ENCODE peak calls at places on chromosome 20, in five cellular contexts. One of them, this sample, is unnamed. For H3K4me1, the result is how much of the 10 kb centered on the place peaks cover.

GRCh38 chr20:11851646-11852045 is 66.0 kb upstream of the BTBD3 start:
- DNase-seq in upper lobe of right lung: no peak
- DNase-seq in A549: no peak
- DNase-seq in psoas muscle: no peak
- DNase-seq in fibroblast of lung: no peak
- DNase-seq in this sample: no peak

GRCh38 chr20:11001767-11002540 is 328.2 kb upstream of the JAG1 start:
- DNase-seq in upper lobe of right lung: no peak
- DNase-seq in A549: peak
- DNase-seq in psoas muscle: peak
- DNase-seq in fibroblast of lung: peak
- DNase-seq in this sample: no peak

GRCh38 chr20:20690676-20691476 is 21.6 kb downstream of the RALGAPA2 start:
- DNase-seq in upper lobe of right lung: no peak
- DNase-seq in A549: no peak
- DNase-seq in psoas muscle: no peak
- DNase-seq in fibroblast of lung: no peak
- DNase-seq in this sample: no peak

GRCh38 chr20:46594725-46595124 is 44.3 kb upstream of the OCSTAMP start:
- DNase-seq in upper lobe of right lung: no peak
- DNase-seq in A549: no peak
- DNase-seq in psoas muscle: no peak
- DNase-seq in fibroblast of lung: no peak
- DNase-seq in this sample: no peak

GRCh38 chr20:47066484-47067270 is 172.0 kb downstream of the EYA2 start:
- DNase-seq in upper lobe of right lung: no peak
- DNase-seq in A549: no peak
- DNase-seq in psoas muscle: no peak
- DNase-seq in fibroblast of lung: peak
- DNase-seq in this sample: no peak

GRCh38 chr20:60011512-60012507 is 53.6 kb downstream of the CDH26 start:
- DNase-seq in upper lobe of right lung: no peak
- DNase-seq in A549: no peak
- DNase-seq in psoas muscle: peak
- DNase-seq in fibroblast of lung: no peak
- DNase-seq in this sample: no peak

GRCh38 chr20:6708010-6708409 is 59.5 kb upstream of the BMP2 start:
- DNase-seq in upper lobe of right lung: peak
- DNase-seq in A549: no peak
- DNase-seq in psoas muscle: peak
- DNase-seq in fibroblast of lung: peak
- DNase-seq in this sample: no peak

GRCh38 chr20:13102237-13102636 is 93.5 kb downstream of the SPTLC3 start:
- DNase-seq in upper lobe of right lung: no peak
- DNase-seq in A549: no peak
- DNase-seq in psoas muscle: no peak
- DNase-seq in fibroblast of lung: no peak
- DNase-seq in this sample: no peak

GRCh38 chr20:20432618-20433286 is 64.8 kb downstream of the INSM1 start:
- DNase-seq in upper lobe of right lung: no peak
- DNase-seq in A549: no peak
- DNase-seq in psoas muscle: no peak
- DNase-seq in fibroblast of lung: no peak
- DNase-seq in this sample: no peak

GRCh38 chr20:32681175-32682084 is 7.7 kb upstream of the C20orf203 start:
- DNase-seq in upper lobe of right lung: no peak
- DNase-seq in A549: no peak
- DNase-seq in psoas muscle: no peak
- DNase-seq in fibroblast of lung: no peak
- DNase-seq in this sample: peak

GRCh38 chr20:13274311-13274965 is 53.4 kb downstream of the ISM1 start:
- DNase-seq in upper lobe of right lung: no peak
- DNase-seq in A549: no peak
- DNase-seq in psoas muscle: no peak
- DNase-seq in fibroblast of lung: no peak
- DNase-seq in this sample: no peak

GRCh38 chr20:12410783-12411182 is 493.1 kb downstream of the BTBD3 start:
- DNase-seq in upper lobe of right lung: no peak
- DNase-seq in A549: no peak
- DNase-seq in psoas muscle: no peak
- DNase-seq in fibroblast of lung: no peak
- DNase-seq in this sample: no peak

GRCh38 chr20:13397300-13397724 is 176.2 kb downstream of the ISM1 start:
- DNase-seq in upper lobe of right lung: no peak
- DNase-seq in A549: no peak
- DNase-seq in psoas muscle: no peak
- DNase-seq in fibroblast of lung: no peak
- DNase-seq in this sample: no peak

GRCh38 chr20:33459599-33459998 is 16.0 kb upstream of the SNTA1 start:
- DNase-seq in upper lobe of right lung: no peak
- DNase-seq in A549: no peak
- DNase-seq in psoas muscle: no peak
- DNase-seq in fibroblast of lung: no peak
- DNase-seq in this sample: no peak

GRCh38 chr20:51366155-51366886 is 176.2 kb downstream of the NFATC2 start:
- DNase-seq in upper lobe of right lung: no peak
- DNase-seq in A549: peak
- DNase-seq in psoas muscle: peak
- DNase-seq in fibroblast of lung: peak
- DNase-seq in this sample: no peak

GRCh38 chr20:50613438-50614169 is 77.7 kb downstream of the RIPOR3 start:
- DNase-seq in upper lobe of right lung: no peak
- DNase-seq in A549: no peak
- DNase-seq in psoas muscle: no peak
- DNase-seq in fibroblast of lung: no peak
- DNase-seq in this sample: no peak

GRCh38 chr20:47985092-47985850 is 200.0 kb upstream of the SULF2 start:
- DNase-seq in upper lobe of right lung: no peak
- DNase-seq in A549: peak
- DNase-seq in psoas muscle: no peak
- DNase-seq in fibroblast of lung: no peak
- DNase-seq in this sample: no peak

GRCh38 chr20:6744805-6745204 is 22.7 kb upstream of the BMP2 start:
- DNase-seq in upper lobe of right lung: no peak
- DNase-seq in A549: no peak
- DNase-seq in psoas muscle: no peak
- DNase-seq in fibroblast of lung: peak
- DNase-seq in this sample: no peak

GRCh38 chr20:3218307-3218988 is 9.2 kb downstream of the ITPA start:
- DNase-seq in upper lobe of right lung: peak
- DNase-seq in A549: peak
- DNase-seq in psoas muscle: peak
- DNase-seq in fibroblast of lung: peak
- DNase-seq in this sample: peak

GRCh38 chr20:12133553-12133952 is 215.9 kb downstream of the BTBD3 start:
- DNase-seq in upper lobe of right lung: no peak
- DNase-seq in A549: no peak
- DNase-seq in psoas muscle: no peak
- DNase-seq in fibroblast of lung: no peak
- DNase-seq in this sample: no peak

GRCh38 chr20:2349801-2350200 is 30.9 kb upstream of the TGM6 start:
- DNase-seq in upper lobe of right lung: no peak
- DNase-seq in A549: no peak
- DNase-seq in psoas muscle: no peak
- DNase-seq in fibroblast of lung: no peak
- DNase-seq in this sample: no peak

GRCh38 chr20:2937902-2938301 is 64.6 kb downstream of the PTPRA start:
- DNase-seq in upper lobe of right lung: no peak
- DNase-seq in A549: no peak
- DNase-seq in psoas muscle: no peak
- DNase-seq in fibroblast of lung: no peak
- DNase-seq in this sample: no peak

GRCh38 chr20:46709459-46710148 is at the start of gene SLC2A10:
- DNase-seq in upper lobe of right lung: peak
- DNase-seq in A549: no peak
- DNase-seq in psoas muscle: peak
- DNase-seq in fibroblast of lung: peak
- DNase-seq in this sample: peak

GRCh38 chr20:50455656-50456451 is 54.3 kb upstream of the PTPN1 start:
- DNase-seq in upper lobe of right lung: peak
- DNase-seq in A549: no peak
- DNase-seq in psoas muscle: no peak
- DNase-seq in fibroblast of lung: no peak
- DNase-seq in this sample: no peak

GRCh38 chr20:40802886-40803285 is 113.8 kb upstream of the MAFB start:
- DNase-seq in upper lobe of right lung: no peak
- DNase-seq in A549: no peak
- DNase-seq in psoas muscle: no peak
- DNase-seq in fibroblast of lung: no peak
- DNase-seq in this sample: no peak
- H3K4me1 ChIP-seq in upper lobe of right lung: under half
- H3K4me1 ChIP-seq in A549: under half
- H3K4me1 ChIP-seq in psoas muscle: under half
- H3K4me1 ChIP-seq in fibroblast of lung: under half
- H3K4me1 ChIP-seq in this sample: under half

GRCh38 chr20:31595380-31595653 is 9.8 kb upstream of the ID1 start:
- DNase-seq in upper lobe of right lung: no peak
- DNase-seq in A549: no peak
- DNase-seq in psoas muscle: no peak
- DNase-seq in fibroblast of lung: no peak
- DNase-seq in this sample: no peak

GRCh38 chr20:31594002-31594557 is 11.0 kb upstream of the ID1 start:
- DNase-seq in upper lobe of right lung: no peak
- DNase-seq in A549: no peak
- DNase-seq in psoas muscle: no peak
- DNase-seq in fibroblast of lung: no peak
- DNase-seq in this sample: no peak

GRCh38 chr20:31593221-31594001 is 11.7 kb upstream of the ID1 start:
- DNase-seq in upper lobe of right lung: peak
- DNase-seq in A549: peak
- DNase-seq in psoas muscle: no peak
- DNase-seq in fibroblast of lung: peak
- DNase-seq in this sample: no peak

GRCh38 chr20:31595654-31596411 is 9.3 kb upstream of the ID1 start:
- DNase-seq in upper lobe of right lung: peak
- DNase-seq in A549: peak
- DNase-seq in psoas muscle: peak
- DNase-seq in fibroblast of lung: peak
- DNase-seq in this sample: peak

DNA sequence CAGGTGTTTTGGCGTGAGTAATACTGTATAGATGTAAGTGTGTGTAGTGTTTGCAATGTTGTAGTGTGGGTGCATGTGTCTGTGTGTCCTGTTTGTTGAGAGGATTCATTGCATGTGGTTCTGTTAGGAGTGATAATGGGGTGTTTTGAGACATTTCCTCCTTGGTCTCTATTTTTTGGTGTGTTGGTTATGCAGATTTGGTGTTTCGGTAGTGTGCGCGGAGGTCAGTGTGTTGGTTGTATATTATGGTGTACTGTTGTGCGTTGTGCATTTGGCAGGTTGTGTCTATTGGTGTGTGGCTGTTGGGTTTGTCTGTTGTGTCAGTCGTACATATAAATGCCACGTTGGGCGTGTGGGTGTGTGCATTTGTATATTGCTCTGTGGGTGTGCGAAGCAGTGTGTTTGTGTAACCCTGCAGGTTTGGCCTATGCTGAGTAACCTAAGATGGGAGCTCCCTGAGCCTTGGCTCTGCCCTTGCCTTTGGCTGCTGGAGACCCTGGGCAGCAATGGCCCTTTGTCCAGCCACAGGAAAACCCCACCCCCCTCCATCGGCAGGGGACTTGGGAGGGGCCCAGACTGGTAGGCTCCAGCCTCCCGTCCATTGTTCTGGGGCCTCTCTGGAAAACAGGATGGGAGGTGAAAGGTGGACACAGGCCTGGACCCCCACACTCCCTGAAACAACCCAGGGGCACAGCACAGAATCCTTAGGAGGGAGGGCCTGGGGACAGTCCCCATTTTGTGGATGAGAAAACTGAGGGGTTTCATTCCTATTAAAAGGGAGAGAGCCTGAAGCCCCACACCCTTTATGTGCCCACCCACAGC is 10.3 kb upstream of the ID1 start:
- DNase-seq in upper lobe of right lung: no peak
- DNase-seq in A549: peak
- DNase-seq in psoas muscle: peak
- DNase-seq in fibroblast of lung: no peak
- DNase-seq in this sample: no peak
- H3K4me3 ChIP-seq in upper lobe of right lung: no peak
- H3K4me3 ChIP-seq in A549: peak
- H3K4me3 ChIP-seq in psoas muscle: no peak
- H3K4me3 ChIP-seq in fibroblast of lung: no peak
- H3K4me3 ChIP-seq in this sample: no peak

GRCh38 chr20:53581444-53582311 is 12.0 kb downstream of the ZNF217 start:
- DNase-seq in upper lobe of right lung: peak
- DNase-seq in A549: no peak
- DNase-seq in psoas muscle: no peak
- DNase-seq in fibroblast of lung: no peak
- DNase-seq in this sample: no peak

GRCh38 chr20:53579266-53579580 is 14.4 kb downstream of the ZNF217 start:
- DNase-seq in upper lobe of right lung: no peak
- DNase-seq in A549: no peak
- DNase-seq in psoas muscle: no peak
- DNase-seq in fibroblast of lung: no peak
- DNase-seq in this sample: no peak

GRCh38 chr20:53579581-53580375 is 13.9 kb downstream of the ZNF217 start:
- DNase-seq in upper lobe of right lung: no peak
- DNase-seq in A549: peak
- DNase-seq in psoas muscle: no peak
- DNase-seq in fibroblast of lung: peak
- DNase-seq in this sample: peak

GRCh38 chr20:53578492-53579222 is 15.0 kb downstream of the ZNF217 start:
- DNase-seq in upper lobe of right lung: no peak
- DNase-seq in A549: peak
- DNase-seq in psoas muscle: no peak
- DNase-seq in fibroblast of lung: peak
- DNase-seq in this sample: peak

DNA sequence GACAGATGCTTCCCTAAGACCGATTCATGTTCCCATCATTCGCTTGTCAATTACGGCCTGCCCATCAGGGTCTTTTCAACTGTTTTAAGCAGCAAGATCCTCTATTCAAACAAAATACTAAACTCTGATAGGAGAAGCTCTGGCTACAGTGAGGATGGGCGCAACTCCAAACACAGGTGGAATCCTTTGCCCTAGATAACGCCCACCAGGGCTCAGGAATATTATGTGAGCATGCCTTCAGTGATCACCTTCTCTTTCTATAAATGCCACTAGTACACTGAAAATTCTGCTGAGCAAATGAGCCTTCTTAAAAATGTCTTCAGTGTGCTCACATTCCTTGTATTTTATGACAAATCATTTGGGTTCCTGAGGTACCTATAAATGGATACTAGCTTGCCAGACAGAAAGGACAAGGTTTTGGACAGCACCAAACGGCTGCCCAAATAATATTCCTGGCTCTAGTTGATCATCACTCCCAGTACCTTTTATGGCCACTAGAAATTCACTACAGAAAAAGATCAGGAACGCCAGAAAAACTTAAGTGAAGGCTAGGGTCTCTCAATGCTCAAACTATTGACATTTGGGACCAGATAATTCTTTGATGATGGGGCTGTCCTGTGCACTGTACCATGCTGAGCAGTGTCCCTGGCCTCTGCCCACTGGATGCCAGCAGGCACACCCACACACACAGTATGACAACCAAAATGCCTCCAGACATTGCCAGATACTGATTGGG is 13.1 kb downstream of the ZNF217 start:
- DNase-seq in upper lobe of right lung: no peak
- DNase-seq in A549: no peak
- DNase-seq in psoas muscle: no peak
- DNase-seq in fibroblast of lung: no peak
- DNase-seq in this sample: no peak
- TF ChIP-seq CTCF in upper lobe of right lung: no peak
- TF ChIP-seq CTCF in A549: no peak
- TF ChIP-seq CTCF in psoas muscle: peak
- TF ChIP-seq CTCF in fibroblast of lung: no peak
- TF ChIP-seq CTCF in this sample: peak

GRCh38 chr20:62370115-62370806 is 3.1 kb upstream of the LAMA5 start:
- DNase-seq in upper lobe of right lung: no peak
- DNase-seq in A549: peak
- DNase-seq in psoas muscle: no peak
- DNase-seq in fibroblast of lung: peak
- DNase-seq in this sample: no peak
- H3K4me1 ChIP-seq in upper lobe of right lung: half or more
- H3K4me1 ChIP-seq in A549: half or more
- H3K4me1 ChIP-seq in psoas muscle: under half
- H3K4me1 ChIP-seq in fibroblast of lung: under half
- H3K4me1 ChIP-seq in this sample: under half

This sample was measured in BE2C.